ENCODE peak calls at places on chromosomes 4 and X, in eight cellular contexts. One of them, this sample, is unnamed.

GRCh38 chrX:97328853-97329252 is 445.1 kb downstream of the RPA4 start:
- DNase-seq in tibial nerve: no peak
- DNase-seq in dorsolateral prefrontal cortex: no peak
- DNase-seq in PC-9: peak
- DNase-seq in choroid plexus epithelial cell: no peak
- DNase-seq in upper lobe of left lung: no peak
- DNase-seq in PC-3: peak
- DNase-seq in CD8-positive, alpha-beta T cell: no peak
- DNase-seq in this sample: peak

GRCh38 chrX:128807367-128807766 is 715.9 kb downstream of the SMARCA1 start:
- DNase-seq in tibial nerve: no peak
- DNase-seq in CD8-positive, alpha-beta T cell: no peak
- DNase-seq in PC-9: no peak
- DNase-seq in dorsolateral prefrontal cortex: no peak
- DNase-seq in PC-3: no peak
- DNase-seq in upper lobe of left lung: no peak
- DNase-seq in choroid plexus epithelial cell: no peak
- DNase-seq in this sample: no peak

GRCh38 chr4:38322709-38323108 is 341.3 kb upstream of the KLF3 start:
- DNase-seq in upper lobe of left lung: no peak
- DNase-seq in tibial nerve: no peak
- DNase-seq in PC-9: no peak
- DNase-seq in PC-3: peak
- DNase-seq in CD8-positive, alpha-beta T cell: no peak
- DNase-seq in choroid plexus epithelial cell: peak
- DNase-seq in dorsolateral prefrontal cortex: no peak
- DNase-seq in this sample: no peak

GRCh38 chr4:84441758-84442377 is 57.2 kb downstream of the NKX6-1 start:
- DNase-seq in dorsolateral prefrontal cortex: no peak
- DNase-seq in CD8-positive, alpha-beta T cell: no peak
- DNase-seq in tibial nerve: no peak
- DNase-seq in choroid plexus epithelial cell: no peak
- DNase-seq in PC-3: peak
- DNase-seq in upper lobe of left lung: no peak
- DNase-seq in PC-9: no peak
- DNase-seq in this sample: no peak

GRCh38 chrX:73913580-73913979 is 350.6 kb downstream of the CHIC1 start:
- DNase-seq in choroid plexus epithelial cell: peak
- DNase-seq in PC-3: no peak
- DNase-seq in dorsolateral prefrontal cortex: no peak
- DNase-seq in tibial nerve: no peak
- DNase-seq in PC-9: no peak
- DNase-seq in CD8-positive, alpha-beta T cell: no peak
- DNase-seq in upper lobe of left lung: no peak
- DNase-seq in this sample: no peak

GRCh38 chrX:78075787-78076389 is 28.2 kb upstream of the PGK1 start:
- DNase-seq in tibial nerve: no peak
- DNase-seq in PC-3: peak
- DNase-seq in dorsolateral prefrontal cortex: no peak
- DNase-seq in PC-9: no peak
- DNase-seq in upper lobe of left lung: no peak
- DNase-seq in choroid plexus epithelial cell: no peak
- DNase-seq in CD8-positive, alpha-beta T cell: no peak
- DNase-seq in this sample: no peak

GRCh38 chrX:109632906-109633504 is 8.0 kb upstream of the KCNE5 start:
- DNase-seq in choroid plexus epithelial cell: peak
- DNase-seq in PC-3: peak
- DNase-seq in tibial nerve: no peak
- DNase-seq in upper lobe of left lung: no peak
- DNase-seq in dorsolateral prefrontal cortex: no peak
- DNase-seq in CD8-positive, alpha-beta T cell: no peak
- DNase-seq in PC-9: no peak
- DNase-seq in this sample: no peak

GRCh38 chrX:63513825-63514574 is 162.9 kb upstream of the SPIN4 start:
- DNase-seq in tibial nerve: peak
- DNase-seq in upper lobe of left lung: no peak
- DNase-seq in CD8-positive, alpha-beta T cell: no peak
- DNase-seq in PC-3: peak
- DNase-seq in PC-9: no peak
- DNase-seq in choroid plexus epithelial cell: peak
- DNase-seq in dorsolateral prefrontal cortex: no peak
- DNase-seq in this sample: peak

GRCh38 chr4:84481879-84482245 is 17.2 kb downstream of the NKX6-1 start:
- DNase-seq in tibial nerve: no peak
- DNase-seq in upper lobe of left lung: no peak
- DNase-seq in PC-9: no peak
- DNase-seq in CD8-positive, alpha-beta T cell: no peak
- DNase-seq in choroid plexus epithelial cell: no peak
- DNase-seq in dorsolateral prefrontal cortex: no peak
- DNase-seq in PC-3: no peak
- DNase-seq in this sample: no peak

GRCh38 chr4:185343726-185344581 is 51.8 kb downstream of the LRP2BP start:
- DNase-seq in PC-9: no peak
- DNase-seq in upper lobe of left lung: no peak
- DNase-seq in tibial nerve: peak
- DNase-seq in CD8-positive, alpha-beta T cell: no peak
- DNase-seq in PC-3: no peak
- DNase-seq in dorsolateral prefrontal cortex: peak
- DNase-seq in choroid plexus epithelial cell: peak
- DNase-seq in this sample: no peak

GRCh38 chrX:132737743-132738142 is 220.7 kb downstream of the HS6ST2 start:
- DNase-seq in choroid plexus epithelial cell: no peak
- DNase-seq in PC-9: peak
- DNase-seq in dorsolateral prefrontal cortex: no peak
- DNase-seq in PC-3: peak
- DNase-seq in CD8-positive, alpha-beta T cell: no peak
- DNase-seq in upper lobe of left lung: peak
- DNase-seq in tibial nerve: no peak
- DNase-seq in this sample: peak

GRCh38 chr4:187615972-187616371 is 379.6 kb upstream of the ZFP42 start:
- DNase-seq in tibial nerve: no peak
- DNase-seq in choroid plexus epithelial cell: no peak
- DNase-seq in CD8-positive, alpha-beta T cell: no peak
- DNase-seq in dorsolateral prefrontal cortex: no peak
- DNase-seq in PC-3: no peak
- DNase-seq in upper lobe of left lung: no peak
- DNase-seq in PC-9: no peak
- DNase-seq in this sample: no peak

GRCh38 chr4:187499961-187500360 is 495.6 kb upstream of the ZFP42 start:
- DNase-seq in CD8-positive, alpha-beta T cell: no peak
- DNase-seq in tibial nerve: no peak
- DNase-seq in PC-3: peak
- DNase-seq in upper lobe of left lung: no peak
- DNase-seq in dorsolateral prefrontal cortex: no peak
- DNase-seq in choroid plexus epithelial cell: no peak
- DNase-seq in PC-9: no peak
- DNase-seq in this sample: peak

GRCh38 chr4:152699313-152699712 is 19.5 kb upstream of the TMEM154 start:
- DNase-seq in upper lobe of left lung: no peak
- DNase-seq in tibial nerve: no peak
- DNase-seq in PC-9: no peak
- DNase-seq in CD8-positive, alpha-beta T cell: no peak
- DNase-seq in dorsolateral prefrontal cortex: no peak
- DNase-seq in choroid plexus epithelial cell: no peak
- DNase-seq in PC-3: no peak
- DNase-seq in this sample: no peak

GRCh38 chr4:57291911-57292310 is 181.7 kb upstream of the IGFBP7 start:
- DNase-seq in CD8-positive, alpha-beta T cell: no peak
- DNase-seq in tibial nerve: no peak
- DNase-seq in dorsolateral prefrontal cortex: no peak
- DNase-seq in upper lobe of left lung: no peak
- DNase-seq in PC-9: no peak
- DNase-seq in PC-3: peak
- DNase-seq in choroid plexus epithelial cell: peak
- DNase-seq in this sample: no peak

GRCh38 chr4:150593996-150594395 is 12.0 kb downstream of the MAB21L2 start:
- DNase-seq in PC-3: peak
- DNase-seq in choroid plexus epithelial cell: peak
- DNase-seq in tibial nerve: no peak
- DNase-seq in CD8-positive, alpha-beta T cell: no peak
- DNase-seq in dorsolateral prefrontal cortex: no peak
- DNase-seq in PC-9: no peak
- DNase-seq in upper lobe of left lung: no peak
- DNase-seq in this sample: peak

GRCh38 chr4:145132521-145133098 is 34.5 kb downstream of the ABCE1 start:
- DNase-seq in dorsolateral prefrontal cortex: no peak
- DNase-seq in tibial nerve: no peak
- DNase-seq in choroid plexus epithelial cell: peak
- DNase-seq in upper lobe of left lung: no peak
- DNase-seq in PC-9: no peak
- DNase-seq in CD8-positive, alpha-beta T cell: no peak
- DNase-seq in PC-3: no peak
- DNase-seq in this sample: no peak

GRCh38 chrX:133923113-133923512 is 62.3 kb downstream of the GPC3 start:
- DNase-seq in upper lobe of left lung: no peak
- DNase-seq in PC-9: no peak
- DNase-seq in tibial nerve: no peak
- DNase-seq in PC-3: no peak
- DNase-seq in CD8-positive, alpha-beta T cell: no peak
- DNase-seq in dorsolateral prefrontal cortex: no peak
- DNase-seq in choroid plexus epithelial cell: peak
- DNase-seq in this sample: no peak

GRCh38 chr4:53480909-53481308 is 103.5 kb downstream of the FIP1L1 start:
- DNase-seq in upper lobe of left lung: no peak
- DNase-seq in tibial nerve: no peak
- DNase-seq in PC-9: no peak
- DNase-seq in choroid plexus epithelial cell: no peak
- DNase-seq in dorsolateral prefrontal cortex: no peak
- DNase-seq in PC-3: no peak
- DNase-seq in CD8-positive, alpha-beta T cell: no peak
- DNase-seq in this sample: no peak

GRCh38 chr4:156329779-156330178 is 376.1 kb upstream of the CTSO start:
- DNase-seq in dorsolateral prefrontal cortex: no peak
- DNase-seq in upper lobe of left lung: no peak
- DNase-seq in CD8-positive, alpha-beta T cell: no peak
- DNase-seq in PC-3: peak
- DNase-seq in PC-9: no peak
- DNase-seq in choroid plexus epithelial cell: no peak
- DNase-seq in tibial nerve: no peak
- DNase-seq in this sample: no peak

GRCh38 chrX:138485767-138486166 is 225.8 kb downstream of the FGF13 start:
- DNase-seq in PC-9: no peak
- DNase-seq in tibial nerve: no peak
- DNase-seq in upper lobe of left lung: no peak
- DNase-seq in CD8-positive, alpha-beta T cell: no peak
- DNase-seq in dorsolateral prefrontal cortex: no peak
- DNase-seq in choroid plexus epithelial cell: no peak
- DNase-seq in PC-3: no peak
- DNase-seq in this sample: no peak

GRCh38 chrX:134542485-134542884 is 82.5 kb downstream of the HPRT1 start:
- DNase-seq in upper lobe of left lung: no peak
- DNase-seq in tibial nerve: no peak
- DNase-seq in choroid plexus epithelial cell: peak
- DNase-seq in PC-9: peak
- DNase-seq in dorsolateral prefrontal cortex: no peak
- DNase-seq in PC-3: peak
- DNase-seq in CD8-positive, alpha-beta T cell: no peak
- DNase-seq in this sample: no peak

GRCh38 chrX:15594371-15594770 is 6.4 kb downstream of the ACE2 start:
- DNase-seq in upper lobe of left lung: no peak
- DNase-seq in tibial nerve: no peak
- DNase-seq in choroid plexus epithelial cell: no peak
- DNase-seq in CD8-positive, alpha-beta T cell: no peak
- DNase-seq in dorsolateral prefrontal cortex: no peak
- DNase-seq in PC-3: peak
- DNase-seq in PC-9: no peak
- DNase-seq in this sample: no peak
- TF ChIP-seq CTCF in upper lobe of left lung: no peak
- TF ChIP-seq CTCF in tibial nerve: no peak
- TF ChIP-seq CTCF in choroid plexus epithelial cell: peak
- TF ChIP-seq CTCF in CD8-positive, alpha-beta T cell: no peak
- TF ChIP-seq CTCF in dorsolateral prefrontal cortex: no peak
- TF ChIP-seq CTCF in PC-3: peak
- TF ChIP-seq CTCF in PC-9: peak
- TF ChIP-seq CTCF in this sample: peak

DNA sequence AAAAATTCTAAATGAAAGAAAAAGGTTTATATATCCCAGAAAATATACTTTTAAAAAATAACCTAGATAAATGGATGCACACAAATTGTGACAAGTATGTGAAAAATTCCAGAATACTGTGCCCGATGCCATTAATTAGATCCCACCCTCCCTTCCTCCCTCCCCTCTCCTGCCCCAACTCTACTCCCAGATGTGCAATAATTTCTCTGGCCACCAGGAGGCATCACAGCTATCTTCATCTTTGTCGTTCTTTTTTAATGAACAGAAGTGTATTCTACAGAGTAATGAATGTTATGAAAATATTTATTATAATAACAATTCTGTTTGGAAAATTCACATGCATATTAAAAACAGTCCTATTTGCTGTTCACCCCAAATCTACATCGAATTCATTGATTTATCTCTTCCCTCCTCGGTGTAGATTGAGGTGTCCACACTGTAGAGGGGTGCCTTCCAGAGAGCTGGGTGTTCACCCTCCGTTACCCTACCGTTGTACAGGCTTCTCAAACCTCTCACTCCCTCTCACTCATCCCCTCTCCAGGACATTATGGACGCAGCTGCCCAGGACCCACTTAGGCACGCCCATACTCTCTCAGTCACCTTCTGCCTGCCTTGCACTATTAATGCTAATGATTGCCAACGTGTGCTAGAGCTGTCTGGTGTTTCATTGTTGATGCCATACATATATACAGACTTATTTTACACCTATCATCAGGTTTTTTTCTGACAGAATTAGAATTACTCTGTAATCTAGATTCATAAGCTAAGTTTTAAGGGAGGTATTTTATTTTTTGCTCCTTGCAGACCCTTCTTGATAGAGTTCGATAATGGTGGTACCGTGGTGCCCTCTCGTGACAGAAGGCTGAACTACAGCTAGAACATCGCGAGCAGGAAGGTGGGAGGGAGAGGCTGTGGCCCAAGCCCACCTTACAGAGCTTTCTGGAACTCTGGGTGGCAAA is 14.1 kb downstream of the RAB40AL start:
- DNase-seq in tibial nerve: peak
- DNase-seq in choroid plexus epithelial cell: peak
- DNase-seq in dorsolateral prefrontal cortex: peak
- DNase-seq in PC-9: no peak
- DNase-seq in CD8-positive, alpha-beta T cell: peak
- DNase-seq in PC-3: peak
- DNase-seq in upper lobe of left lung: no peak
- DNase-seq in this sample: no peak
- H3K4me3 ChIP-seq in tibial nerve: peak
- H3K4me3 ChIP-seq in choroid plexus epithelial cell: peak
- H3K4me3 ChIP-seq in dorsolateral prefrontal cortex: peak
- H3K4me3 ChIP-seq in PC-9: no peak
- H3K4me3 ChIP-seq in CD8-positive, alpha-beta T cell: peak
- H3K4me3 ChIP-seq in PC-3: peak
- H3K4me3 ChIP-seq in upper lobe of left lung: no peak
- H3K4me3 ChIP-seq in this sample: no peak

GRCh38 chrX:11967986-11968385 is 170.3 kb upstream of the FRMPD4 start:
- DNase-seq in dorsolateral prefrontal cortex: no peak
- DNase-seq in PC-9: peak
- DNase-seq in CD8-positive, alpha-beta T cell: no peak
- DNase-seq in choroid plexus epithelial cell: no peak
- DNase-seq in PC-3: peak
- DNase-seq in upper lobe of left lung: no peak
- DNase-seq in tibial nerve: no peak
- DNase-seq in this sample: no peak
- TF ChIP-seq CTCF in dorsolateral prefrontal cortex: no peak
- TF ChIP-seq CTCF in PC-9: no peak
- TF ChIP-seq CTCF in CD8-positive, alpha-beta T cell: no peak
- TF ChIP-seq CTCF in choroid plexus epithelial cell: no peak
- TF ChIP-seq CTCF in PC-3: no peak
- TF ChIP-seq CTCF in upper lobe of left lung: no peak
- TF ChIP-seq CTCF in tibial nerve: no peak
- TF ChIP-seq CTCF in this sample: no peak

GRCh38 chr4:99816611-99817309 is at the start of gene DAPP1:
- DNase-seq in dorsolateral prefrontal cortex: no peak
- DNase-seq in PC-3: peak
- DNase-seq in choroid plexus epithelial cell: no peak
- DNase-seq in upper lobe of left lung: peak
- DNase-seq in CD8-positive, alpha-beta T cell: peak
- DNase-seq in tibial nerve: no peak
- DNase-seq in PC-9: peak
- DNase-seq in this sample: no peak
- H3K4me3 ChIP-seq in dorsolateral prefrontal cortex: no peak
- H3K4me3 ChIP-seq in PC-3: peak
- H3K4me3 ChIP-seq in choroid plexus epithelial cell: no peak
- H3K4me3 ChIP-seq in upper lobe of left lung: no peak
- H3K4me3 ChIP-seq in CD8-positive, alpha-beta T cell: peak
- H3K4me3 ChIP-seq in tibial nerve: peak
- H3K4me3 ChIP-seq in PC-9: peak
- H3K4me3 ChIP-seq in this sample: no peak

This sample was measured in LNCaP clone FGC.